ENCODE peak calls at places on chromosomes 12 and 14, in four cellular contexts. One of them, this sample, is unnamed. For H3K4me1, the result is how much of the 10 kb centered on the place peaks cover.

GRCh38 chr14:63855272-63855671 is 2.5 kb downstream of the SYNE2 start:
- DNase-seq in suprapubic skin: no peak
- DNase-seq in HCT116: no peak
- DNase-seq in GM23338: no peak
- DNase-seq in this sample: no peak

GRCh38 chr12:724194-724855 is 28.1 kb upstream of the WNK1 start:
- DNase-seq in suprapubic skin: no peak
- DNase-seq in HCT116: peak
- DNase-seq in GM23338: peak
- DNase-seq in this sample: no peak

GRCh38 chr14:101215266-101215665 is 311.7 kb upstream of the RTL1 start:
- DNase-seq in suprapubic skin: no peak
- DNase-seq in HCT116: no peak
- DNase-seq in GM23338: no peak
- DNase-seq in this sample: no peak

GRCh38 chr12:63068857-63069442 is 82.1 kb downstream of the AVPR1A start:
- DNase-seq in suprapubic skin: no peak
- DNase-seq in HCT116: peak
- DNase-seq in GM23338: peak
- DNase-seq in this sample: no peak

GRCh38 chr14:38941485-38941884 is 161.6 kb downstream of the SEC23A start:
- DNase-seq in suprapubic skin: no peak
- DNase-seq in HCT116: no peak
- DNase-seq in GM23338: peak
- DNase-seq in this sample: no peak

GRCh38 chr12:121005346-121005815 is 10.9 kb downstream of the C12orf43 start:
- DNase-seq in suprapubic skin: no peak
- DNase-seq in HCT116: peak
- DNase-seq in GM23338: peak
- DNase-seq in this sample: peak

GRCh38 chr14:74962493-74962892 is 7.1 kb upstream of the PGF start:
- DNase-seq in suprapubic skin: no peak
- DNase-seq in HCT116: no peak
- DNase-seq in GM23338: no peak
- DNase-seq in this sample: no peak

GRCh38 chr14:63039800-63040380 is 5.4 kb downstream of the KCNH5 start:
- DNase-seq in suprapubic skin: no peak
- DNase-seq in HCT116: no peak
- DNase-seq in GM23338: peak
- DNase-seq in this sample: no peak

GRCh38 chr12:83573676-83574075 is 887.0 kb downstream of the TMTC2 start:
- DNase-seq in suprapubic skin: no peak
- DNase-seq in HCT116: peak
- DNase-seq in GM23338: no peak
- DNase-seq in this sample: peak

GRCh38 chr12:106415134-106415533 is 57.6 kb downstream of the POLR3B start:
- DNase-seq in suprapubic skin: no peak
- DNase-seq in HCT116: no peak
- DNase-seq in GM23338: no peak
- DNase-seq in this sample: no peak

GRCh38 chr12:793037-793436 is 40.7 kb downstream of the WNK1 start:
- DNase-seq in suprapubic skin: no peak
- DNase-seq in HCT116: no peak
- DNase-seq in GM23338: no peak
- DNase-seq in this sample: no peak

GRCh38 chr14:53501361-53502320 is 348.5 kb upstream of the DDHD1 start:
- DNase-seq in suprapubic skin: no peak
- DNase-seq in HCT116: no peak
- DNase-seq in GM23338: no peak
- DNase-seq in this sample: no peak

GRCh38 chr12:27785882-27786570 is 6.0 kb upstream of the MANSC4 start:
- DNase-seq in suprapubic skin: no peak
- DNase-seq in HCT116: no peak
- DNase-seq in GM23338: no peak
- DNase-seq in this sample: no peak

GRCh38 chr14:53855127-53855526 is 101.5 kb downstream of the BMP4 start:
- DNase-seq in suprapubic skin: no peak
- DNase-seq in HCT116: no peak
- DNase-seq in GM23338: no peak
- DNase-seq in this sample: no peak

GRCh38 chr14:53953828-53954550 is 2.6 kb downstream of the BMP4 start:
- DNase-seq in suprapubic skin: peak
- DNase-seq in HCT116: no peak
- DNase-seq in GM23338: peak
- DNase-seq in this sample: no peak

GRCh38 chr14:22047105-22047504 is 373.5 kb upstream of the OR4E1 start:
- DNase-seq in suprapubic skin: no peak
- DNase-seq in HCT116: no peak
- DNase-seq in GM23338: peak
- DNase-seq in this sample: no peak

GRCh38 chr14:105477659-105478623 is 3.3 kb downstream of the CRIP2 start:
- DNase-seq in suprapubic skin: peak
- DNase-seq in HCT116: no peak
- DNase-seq in GM23338: peak
- DNase-seq in this sample: no peak

GRCh38 chr14:20743556-20743955 is 2.1 kb upstream of the EDDM3A start:
- DNase-seq in suprapubic skin: no peak
- DNase-seq in HCT116: no peak
- DNase-seq in GM23338: no peak
- DNase-seq in this sample: no peak

GRCh38 chr14:32513571-32514009 is 184.5 kb downstream of the AKAP6 start:
- DNase-seq in suprapubic skin: no peak
- DNase-seq in HCT116: no peak
- DNase-seq in GM23338: no peak
- DNase-seq in this sample: no peak

GRCh38 chr12:51124504-51124903 is 41.1 kb upstream of the CSRNP2 start:
- DNase-seq in suprapubic skin: no peak
- DNase-seq in HCT116: no peak
- DNase-seq in GM23338: peak
- DNase-seq in this sample: no peak

GRCh38 chr14:63045612-63046320 is 508 bp upstream of the KCNH5 start:
- DNase-seq in suprapubic skin: no peak
- DNase-seq in HCT116: no peak
- DNase-seq in GM23338: peak
- DNase-seq in this sample: no peak

GRCh38 chr12:96073346-96074336 is 38.3 kb upstream of the LTA4H start:
- DNase-seq in suprapubic skin: no peak
- DNase-seq in HCT116: no peak
- DNase-seq in GM23338: peak
- DNase-seq in this sample: no peak

GRCh38 chr12:130429656-130430505 is 92.2 kb downstream of the PIWIL1 start:
- DNase-seq in suprapubic skin: peak
- DNase-seq in HCT116: no peak
- DNase-seq in GM23338: no peak
- DNase-seq in this sample: peak

GRCh38 chr14:24965578-24965933 is 84.4 kb downstream of the STXBP6 start:
- DNase-seq in suprapubic skin: no peak
- DNase-seq in HCT116: no peak
- DNase-seq in GM23338: no peak
- DNase-seq in this sample: no peak

GRCh38 chr14:26841920-26842741 is 244.3 kb upstream of the NOVA1 start:
- DNase-seq in suprapubic skin: peak
- DNase-seq in HCT116: no peak
- DNase-seq in GM23338: no peak
- DNase-seq in this sample: peak

GRCh38 chr14:65206448-65207096 is 104.3 kb upstream of the MAX start:
- DNase-seq in suprapubic skin: no peak
- DNase-seq in HCT116: no peak
- DNase-seq in GM23338: no peak
- DNase-seq in this sample: no peak

GRCh38 chr14:101709962-101710891 is 51.3 kb upstream of the PPP2R5C start:
- DNase-seq in suprapubic skin: peak
- DNase-seq in HCT116: peak
- DNase-seq in GM23338: no peak
- DNase-seq in this sample: peak

GRCh38 chr12:51631591-51631990 is 40.6 kb downstream of the SCN8A start:
- DNase-seq in suprapubic skin: no peak
- DNase-seq in HCT116: peak
- DNase-seq in GM23338: no peak
- DNase-seq in this sample: no peak

GRCh38 chr14:54312166-54312801 is 84.5 kb upstream of the CDKN3 start:
- DNase-seq in suprapubic skin: no peak
- DNase-seq in HCT116: peak
- DNase-seq in GM23338: peak
- DNase-seq in this sample: no peak

GRCh38 chr12:128857173-128857770 is 4.0 kb downstream of the GLT1D1 start:
- DNase-seq in suprapubic skin: no peak
- DNase-seq in HCT116: no peak
- DNase-seq in GM23338: no peak
- DNase-seq in this sample: no peak

DNA sequence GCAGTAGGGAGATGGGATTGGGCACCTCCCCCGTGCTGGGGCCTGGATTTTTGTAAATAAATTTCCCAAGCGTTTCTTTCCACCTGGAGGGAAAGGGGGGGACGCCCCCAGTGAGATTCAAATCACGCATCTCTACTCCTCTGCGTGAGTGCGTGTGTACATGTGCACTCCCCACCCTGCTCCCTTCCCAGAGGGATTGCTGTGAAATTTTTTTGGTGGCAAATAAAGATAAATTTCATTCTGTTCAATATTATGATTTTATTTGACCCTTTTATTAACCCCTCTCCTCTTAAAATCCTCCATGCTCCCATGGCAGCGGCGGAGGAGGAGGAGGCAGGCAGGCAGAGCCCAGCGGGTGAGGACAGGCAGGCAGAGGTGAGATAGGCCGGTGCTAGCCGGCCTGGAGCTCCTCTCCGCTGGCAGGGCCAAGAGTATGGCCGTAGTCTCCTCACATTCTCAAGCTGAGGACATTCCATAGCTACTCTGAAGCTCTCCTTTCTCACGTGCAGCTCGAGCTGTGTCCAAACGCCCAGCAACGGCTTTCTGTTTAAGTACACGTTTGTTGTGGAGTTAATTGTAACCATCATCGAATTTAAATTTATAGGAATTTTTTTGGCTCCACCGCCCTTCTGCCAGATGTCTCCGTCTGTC is 1.5 kb upstream of the HOTAIR start:
- DNase-seq in suprapubic skin: no peak
- DNase-seq in HCT116: no peak
- DNase-seq in GM23338: peak
- DNase-seq in this sample: no peak
- H3K4me3 ChIP-seq in suprapubic skin: no peak
- H3K4me3 ChIP-seq in HCT116: no peak
- H3K4me3 ChIP-seq in GM23338: no peak
- H3K4me3 ChIP-seq in this sample: no peak

DNA sequence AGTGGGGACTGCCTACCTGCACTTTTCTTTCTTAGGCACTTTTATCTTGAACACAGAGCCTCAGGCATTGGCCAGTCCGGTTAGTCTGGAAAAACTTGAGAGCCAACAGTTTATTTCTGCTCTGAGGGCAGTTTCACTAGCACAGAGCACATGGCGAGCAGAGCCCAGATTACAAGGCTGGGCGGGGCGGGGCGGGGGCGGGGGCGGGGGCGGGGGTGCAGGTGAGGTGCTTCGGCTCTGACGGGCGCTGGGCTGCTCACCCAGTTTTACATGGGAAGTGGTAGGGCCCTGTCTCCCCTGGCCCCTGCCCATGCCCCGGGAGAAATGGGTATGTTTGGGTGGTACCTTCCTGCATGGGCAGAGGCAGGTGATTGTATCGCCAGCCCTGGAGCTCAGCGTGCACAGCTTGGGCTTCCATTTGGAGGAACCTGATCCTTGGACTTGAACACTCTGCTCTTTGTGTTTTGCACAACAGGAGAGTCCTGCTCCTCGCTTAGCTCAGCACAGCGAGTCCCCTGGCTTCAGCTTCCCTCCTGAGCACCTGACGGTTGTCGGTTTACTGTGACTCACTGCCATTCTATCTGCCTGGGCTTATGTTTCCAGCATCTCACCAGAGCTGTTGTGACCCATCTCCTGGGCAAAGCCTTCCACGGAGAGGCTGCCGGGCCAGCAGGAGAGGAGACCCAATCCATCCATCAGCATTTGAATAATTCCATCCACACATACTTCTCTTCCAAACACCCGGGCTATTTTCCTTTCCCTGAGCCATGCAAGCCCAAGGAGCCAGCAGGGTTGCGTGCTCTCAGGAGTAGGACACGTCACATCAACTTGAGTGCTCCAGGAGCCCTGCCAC is 108.5 kb downstream of the ARF6 start:
- DNase-seq in suprapubic skin: peak
- DNase-seq in HCT116: peak
- DNase-seq in GM23338: peak
- DNase-seq in this sample: peak
- H3K4me1 ChIP-seq in suprapubic skin: half or more
- H3K4me1 ChIP-seq in HCT116: half or more
- H3K4me1 ChIP-seq in GM23338: under half
- H3K4me1 ChIP-seq in this sample: half or more

DNA sequence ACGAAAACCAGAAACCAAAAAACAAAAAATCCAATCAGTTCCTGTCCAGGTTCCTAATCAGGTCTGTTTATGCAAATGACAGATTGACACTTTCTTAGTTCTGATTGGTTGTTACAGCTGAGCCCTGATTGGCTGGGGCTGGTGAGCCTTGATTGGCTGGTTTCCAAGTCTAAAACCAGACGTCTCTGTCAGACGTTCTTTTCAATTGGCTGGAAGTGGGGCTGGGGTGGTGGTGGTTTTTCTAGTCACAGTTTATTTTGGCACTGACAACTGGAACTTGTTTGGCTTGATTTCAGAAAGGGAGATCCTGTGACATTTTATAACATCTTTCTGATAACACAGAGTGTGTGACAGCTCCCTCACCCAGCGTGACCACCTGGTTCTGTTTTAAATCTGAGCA is 36.1 kb upstream of the PRICKLE1 start:
- DNase-seq in suprapubic skin: no peak
- DNase-seq in HCT116: no peak
- DNase-seq in GM23338: no peak
- DNase-seq in this sample: no peak
- TF ChIP-seq POLR2AphosphoS5 in suprapubic skin: no peak
- TF ChIP-seq POLR2AphosphoS5 in HCT116: no peak
- TF ChIP-seq POLR2AphosphoS5 in GM23338: no peak
- TF ChIP-seq POLR2AphosphoS5 in this sample: no peak

GRCh38 chr14:71117839-71118743 is 210.8 kb downstream of the PCNX1 start:
- DNase-seq in suprapubic skin: no peak
- DNase-seq in HCT116: no peak
- DNase-seq in GM23338: peak
- DNase-seq in this sample: no peak

GRCh38 chr14:71114580-71114979 is 207.3 kb downstream of the PCNX1 start:
- DNase-seq in suprapubic skin: no peak
- DNase-seq in HCT116: no peak
- DNase-seq in GM23338: no peak
- DNase-seq in this sample: no peak

GRCh38 chr14:71116206-71117122 is 209.2 kb downstream of the PCNX1 start:
- DNase-seq in suprapubic skin: no peak
- DNase-seq in HCT116: no peak
- DNase-seq in GM23338: no peak
- DNase-seq in this sample: no peak

GRCh38 chr14:71113376-71113775 is 206.1 kb downstream of the PCNX1 start:
- DNase-seq in suprapubic skin: no peak
- DNase-seq in HCT116: no peak
- DNase-seq in GM23338: no peak
- DNase-seq in this sample: no peak

DNA sequence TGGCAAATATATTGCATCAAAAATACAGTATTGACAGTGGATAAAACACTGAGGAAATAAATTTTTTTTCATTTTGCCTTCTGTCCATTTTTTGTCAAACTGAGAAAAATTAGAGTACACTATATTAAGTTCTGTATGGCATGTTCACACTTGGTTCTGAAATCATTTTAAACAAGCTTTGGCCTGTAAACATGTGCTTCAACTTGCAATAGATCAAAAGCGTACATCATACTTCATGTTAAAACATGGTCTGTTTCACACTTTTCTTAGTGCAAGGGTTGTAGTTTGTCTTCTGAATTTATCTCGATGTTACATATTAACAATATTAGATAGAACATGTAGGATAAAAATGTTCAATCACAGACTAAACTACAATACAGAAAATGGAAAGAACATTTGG is 208.0 kb downstream of the PCNX1 start:
- DNase-seq in suprapubic skin: no peak
- DNase-seq in HCT116: no peak
- DNase-seq in GM23338: no peak
- DNase-seq in this sample: no peak
- H3K4me3 ChIP-seq in suprapubic skin: no peak
- H3K4me3 ChIP-seq in HCT116: no peak
- H3K4me3 ChIP-seq in GM23338: no peak
- H3K4me3 ChIP-seq in this sample: no peak